ENCODE peak calls at places on chromosome 18, in nine cellular contexts. B is Panc1, R is prostate gland, L is Peyer's patch, X is PC-3, H is pancreas, C is K562, V is AG04450, G is dorsolateral prefrontal cortex. N is an unnamed sample.
A peak's percentile ranks its signal among the peaks of the same experiment; 100 is the strongest.

GRCh38 chr18:32018331-32019250 is at the start of gene RNF125:
- DNase-seq in X (peak; percentile 60), C (peak; percentile 92), R (peak; percentile 66), V (peak; percentile 23), G (peak; percentile 54), L (peak; percentile 92), B (no peak), H (peak; percentile 81), N (peak; percentile 86)

GRCh38 chr18:32175265-32175664 is 14.6 kb upstream of the MEP1B start:
- DNase-seq in L (no peak), G (no peak), X (no peak), C (no peak), H (no peak), B (no peak), V (no peak), R (no peak), N (no peak)

GRCh38 chr18:26813043-26813442 is 52.5 kb downstream of the AQP4 start:
- DNase-seq in X (peak; percentile 58), L (peak; percentile 74), R (peak; percentile 42), B (peak; percentile 46), G (no peak), H (no peak), V (no peak), C (peak; percentile 7), N (peak; percentile 72)

GRCh38 chr18:59742325-59743111 is 45.3 kb upstream of the CCBE1 start:
- DNase-seq in R (no peak), V (no peak), L (no peak), H (no peak), X (peak; percentile 24), C (no peak), B (no peak), G (no peak), N (no peak)

GRCh38 chr18:75408554-75409506 is 18.7 kb downstream of the SMIM21 start:
- DNase-seq in V (peak; percentile 88), G (no peak), L (no peak), R (no peak), B (peak; percentile 80), H (no peak), X (peak; percentile 99), C (peak; percentile 2), N (peak; percentile 100)

GRCh38 chr18:66872277-66872676 is 268.4 kb upstream of the CDH19 start:
- DNase-seq in B (no peak), H (no peak), C (no peak), L (no peak), R (no peak), G (no peak), V (no peak), X (peak; percentile 40), N (peak; percentile 49)

GRCh38 chr18:21064347-21064746 is 47.3 kb downstream of the ROCK1 start:
- DNase-seq in G (no peak), H (no peak), V (no peak), X (no peak), B (no peak), C (no peak), R (no peak), L (no peak), N (no peak)

GRCh38 chr18:25262920-25263319 is 89.0 kb downstream of the ZNF521 start:
- DNase-seq in C (no peak), L (no peak), V (no peak), B (no peak), R (no peak), G (no peak), X (peak; percentile 56), H (no peak), N (no peak)

GRCh38 chr18:7521226-7521856 is 45.8 kb upstream of the PTPRM start:
- DNase-seq in V (no peak), H (no peak), B (no peak), R (no peak), L (no peak), X (no peak), C (no peak), G (no peak), N (no peak)
- H3K4me3 ChIP-seq in V (no peak overlapping the region), H (no peak overlapping the region), B (no peak overlapping the region), R (no peak overlapping the region), L (no peak overlapping the region), X (no peak overlapping the region), C (no peak overlapping the region), G (no peak overlapping the region), N (no peak overlapping the region)

GRCh38 chr18:13625355-13625754 is 101.0 kb downstream of the FAM210A start:
- DNase-seq in L (no peak), G (no peak), X (no peak), V (no peak), R (no peak), H (no peak), C (no peak), B (no peak), N (no peak)
- TF ChIP-seq CTCF in L (no peak), G (no peak), X (no peak), V (no peak), R (no peak), H (no peak), C (no peak), B (no peak), N (no peak)

GRCh38 chr18:50058731-50059130 is 136.2 kb downstream of the MYO5B start:
- DNase-seq in H (no peak), V (no peak), R (no peak), B (no peak), L (peak; percentile 51), X (no peak), C (no peak), G (no peak), N (no peak)
- H3K27me3 ChIP-seq in H (no peaks in the 10 kb centered on the region), V (no peaks in the 10 kb centered on the region), R (no peaks in the 10 kb centered on the region), B (no peaks in the 10 kb centered on the region), L (no peaks in the 10 kb centered on the region), X (no peaks in the 10 kb centered on the region), C (no peaks in the 10 kb centered on the region), G (no peaks in the 10 kb centered on the region), N (no peaks in the 10 kb centered on the region)

GRCh38 chr18:63237486-63237885 is 82.1 kb downstream of the BCL2 start:
- DNase-seq in X (peak; percentile 12), H (no peak), G (no peak), R (no peak), L (no peak), V (no peak), C (no peak), B (no peak), N (peak; percentile 18)
- H3K4me3 ChIP-seq in X (peak overlapping the region; percentile 45), H (no peak overlapping the region), G (no peak overlapping the region), R (no peak overlapping the region), L (no peak overlapping the region), V (no peak overlapping the region), C (no peak overlapping the region), B (no peak overlapping the region), N (no peak overlapping the region)

N was measured in bronchial epithelial cell.